ENCODE peak calls at places on chromosomes 12 and 14, in four cellular contexts. One of them, this sample, is unnamed.
A peak's percentile ranks its signal among the peaks of the same experiment; 100 is the strongest.

GRCh38 chr12:4089147-4089606 is 184.4 kb upstream of the CCND2 start:
- DNase-seq in A549: no peak
- DNase-seq in K562: no peak
- DNase-seq in SK-N-SH: no peak
- DNase-seq in this sample: no peak

GRCh38 chr12:88624911-88625310 is 44.6 kb upstream of the KITLG start:
- DNase-seq in A549: no peak
- DNase-seq in K562: no peak
- DNase-seq in SK-N-SH: no peak
- DNase-seq in this sample: peak; percentile 62

GRCh38 chr12:92470608-92471021 is 232.2 kb upstream of the PLEKHG7 start:
- DNase-seq in A549: no peak
- DNase-seq in K562: no peak
- DNase-seq in SK-N-SH: no peak
- DNase-seq in this sample: peak; percentile 13

GRCh38 chr12:127680516-127680915 is 586.5 kb upstream of the TMEM132C start:
- DNase-seq in A549: no peak
- DNase-seq in K562: no peak
- DNase-seq in SK-N-SH: no peak
- DNase-seq in this sample: no peak

GRCh38 chr12:65829716-65830115 is 5.4 kb downstream of the HMGA2 start:
- DNase-seq in A549: no peak
- DNase-seq in K562: no peak
- DNase-seq in SK-N-SH: no peak
- DNase-seq in this sample: no peak

GRCh38 chr12:123056053-123056452 is 75.6 kb downstream of the ARL6IP4 start:
- DNase-seq in A549: peak; percentile 24
- DNase-seq in K562: peak; percentile 80
- DNase-seq in SK-N-SH: no peak
- DNase-seq in this sample: peak; percentile 41

GRCh38 chr12:7042847-7043246 is 17.7 kb upstream of the C1S start:
- DNase-seq in A549: peak; percentile 69
- DNase-seq in K562: peak; percentile 64
- DNase-seq in SK-N-SH: peak; percentile 41
- DNase-seq in this sample: peak; percentile 29

GRCh38 chr14:26694521-26694920 is 96.7 kb upstream of the NOVA1 start:
- DNase-seq in A549: no peak
- DNase-seq in K562: no peak
- DNase-seq in SK-N-SH: no peak
- DNase-seq in this sample: no peak

GRCh38 chr14:103669370-103669769 is 40.4 kb downstream of the KLC1 start:
- DNase-seq in A549: no peak
- DNase-seq in K562: no peak
- DNase-seq in SK-N-SH: no peak
- DNase-seq in this sample: no peak

GRCh38 chr14:52339262-52339661 is 25.1 kb downstream of the PTGER2 start:
- DNase-seq in A549: no peak
- DNase-seq in K562: no peak
- DNase-seq in SK-N-SH: no peak
- DNase-seq in this sample: no peak

GRCh38 chr14:99481745-99482099 is 513 bp downstream of the CCNK start:
- DNase-seq in A549: peak; percentile 39
- DNase-seq in K562: peak; percentile 39
- DNase-seq in SK-N-SH: no peak
- DNase-seq in this sample: peak; percentile 39

GRCh38 chr12:46382425-46382973 is 9.9 kb upstream of the SLC38A2 start:
- DNase-seq in A549: no peak
- DNase-seq in K562: peak; percentile 32
- DNase-seq in SK-N-SH: no peak
- DNase-seq in this sample: no peak

GRCh38 chr14:76922092-76922491 is 95.9 kb downstream of the LRRC74A start:
- DNase-seq in A549: no peak
- DNase-seq in K562: no peak
- DNase-seq in SK-N-SH: no peak
- DNase-seq in this sample: no peak

GRCh38 chr12:92144631-92145480 is 790 bp downstream of the BTG1 start:
- DNase-seq in A549: peak; percentile 44
- DNase-seq in K562: peak; percentile 72
- DNase-seq in SK-N-SH: peak; percentile 60
- DNase-seq in this sample: peak; percentile 52

GRCh38 chr12:67068773-67069450 is 200.2 kb upstream of the CAND1 start:
- DNase-seq in A549: peak; percentile 67
- DNase-seq in K562: no peak
- DNase-seq in SK-N-SH: peak; percentile 76
- DNase-seq in this sample: peak; percentile 7

GRCh38 chr12:23949212-23950010 is at the start of gene SOX5:
- DNase-seq in A549: peak; percentile 4
- DNase-seq in K562: peak; percentile 72
- DNase-seq in SK-N-SH: peak; percentile 30
- DNase-seq in this sample: peak; percentile 68

GRCh38 chr12:10497602-10498001 is 8.1 kb upstream of the EIF2S3B start:
- DNase-seq in A549: no peak
- DNase-seq in K562: no peak
- DNase-seq in SK-N-SH: no peak
- DNase-seq in this sample: no peak

GRCh38 chr12:7502612-7503011 is 965 bp downstream of the CD163 start:
- DNase-seq in A549: no peak
- DNase-seq in K562: no peak
- DNase-seq in SK-N-SH: no peak
- DNase-seq in this sample: no peak

GRCh38 chr12:118034429-118035193 is 18.1 kb downstream of the RFC5 start:
- DNase-seq in A549: peak; percentile 73
- DNase-seq in K562: peak; percentile 29
- DNase-seq in SK-N-SH: peak; percentile 54
- DNase-seq in this sample: peak; percentile 60

GRCh38 chr12:112532106-112532505 is 113.4 kb downstream of the PTPN11 start:
- DNase-seq in A549: no peak
- DNase-seq in K562: no peak
- DNase-seq in SK-N-SH: no peak
- DNase-seq in this sample: no peak

GRCh38 chr14:65070710-65071033 is 31.6 kb downstream of the MAX start:
- DNase-seq in A549: no peak
- DNase-seq in K562: no peak
- DNase-seq in SK-N-SH: peak; percentile 64
- DNase-seq in this sample: peak; percentile 7

GRCh38 chr12:118884226-118884625 is 97.1 kb upstream of the SRRM4 start:
- DNase-seq in A549: no peak
- DNase-seq in K562: no peak
- DNase-seq in SK-N-SH: no peak
- DNase-seq in this sample: no peak

GRCh38 chr12:6193853-6194815 is 6.1 kb upstream of the CD9 start:
- DNase-seq in A549: peak; percentile 38
- DNase-seq in K562: peak; percentile 23
- DNase-seq in SK-N-SH: no peak
- DNase-seq in this sample: peak; percentile 58

GRCh38 chr12:12704593-12705230 is 8.7 kb upstream of the GPR19 start:
- DNase-seq in A549: peak; percentile 94
- DNase-seq in K562: peak; percentile 84
- DNase-seq in SK-N-SH: peak; percentile 78
- DNase-seq in this sample: peak; percentile 95

GRCh38 chr12:50597200-50598195 is 92.7 kb downstream of the DIP2B start:
- DNase-seq in A549: peak; percentile 68
- DNase-seq in K562: peak; percentile 73
- DNase-seq in SK-N-SH: no peak
- DNase-seq in this sample: peak; percentile 93

GRCh38 chr14:54481695-54482094 is 7.1 kb downstream of the GMFB start:
- DNase-seq in A549: no peak
- DNase-seq in K562: no peak
- DNase-seq in SK-N-SH: no peak
- DNase-seq in this sample: peak; percentile 11

GRCh38 chr12:115870527-115870926 is 407.0 kb downstream of the MED13L start:
- DNase-seq in A549: no peak
- DNase-seq in K562: no peak
- DNase-seq in SK-N-SH: no peak
- DNase-seq in this sample: no peak

GRCh38 chr12:115437061-115437567 is 753.1 kb upstream of the TBX3 start:
- DNase-seq in A549: no peak
- DNase-seq in K562: no peak
- DNase-seq in SK-N-SH: no peak
- DNase-seq in this sample: no peak

GRCh38 chr12:4849024-4849594 is 60.6 kb upstream of the KCNA1 start:
- DNase-seq in A549: peak; percentile 39
- DNase-seq in K562: peak; percentile 31
- DNase-seq in SK-N-SH: peak; percentile 54
- DNase-seq in this sample: peak; percentile 48

GRCh38 chr12:2168808-2169207 is 116.0 kb downstream of the CACNA1C start:
- DNase-seq in A549: peak; percentile 42
- DNase-seq in K562: no peak
- DNase-seq in SK-N-SH: no peak
- DNase-seq in this sample: peak; percentile 49
- TF ChIP-seq RCOR1 in A549: no peak
- TF ChIP-seq RCOR1 in K562: no peak
- TF ChIP-seq RCOR1 in SK-N-SH: no peak
- TF ChIP-seq RCOR1 in this sample: no peak

GRCh38 chr12:130933269-130933995 is 20.3 kb upstream of the ADGRD1 start:
- DNase-seq in A549: peak; percentile 26
- DNase-seq in K562: no peak
- DNase-seq in SK-N-SH: no peak
- DNase-seq in this sample: no peak
- TF ChIP-seq RCOR1 in A549: no peak
- TF ChIP-seq RCOR1 in K562: no peak
- TF ChIP-seq RCOR1 in SK-N-SH: no peak
- TF ChIP-seq RCOR1 in this sample: no peak

DNA sequence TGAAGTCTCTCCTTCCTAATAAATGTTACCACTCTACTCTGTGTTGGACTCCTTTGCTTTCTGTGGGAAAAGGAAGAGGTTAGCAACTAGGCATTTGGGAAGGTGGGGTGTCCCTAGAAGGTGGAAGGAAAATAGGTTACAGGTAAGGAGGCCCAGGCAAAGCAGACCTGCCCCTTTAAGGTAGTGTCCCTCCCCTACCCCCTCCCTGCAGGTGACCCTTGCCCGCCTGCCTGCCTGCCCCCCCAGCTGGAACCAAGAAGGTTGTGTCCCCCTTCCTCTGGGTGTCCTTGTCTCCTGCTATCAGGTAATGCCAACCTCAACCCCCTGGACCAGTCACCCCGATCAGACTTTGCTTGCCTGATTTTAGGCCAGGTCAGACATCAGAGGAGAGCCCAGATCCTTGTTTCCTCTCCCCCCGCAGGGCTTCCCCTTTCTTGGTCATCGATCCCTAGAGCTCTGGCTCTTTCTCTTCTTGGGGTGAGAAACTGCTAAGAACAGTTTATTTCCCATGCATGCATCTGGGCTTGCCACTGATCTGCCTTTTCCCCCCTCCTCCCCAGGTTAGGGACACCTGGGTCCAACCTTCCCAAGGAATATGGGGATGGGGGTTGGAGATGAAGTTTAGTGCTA is at the start of gene SLC39A5:
- DNase-seq in A549: no peak
- DNase-seq in K562: no peak
- DNase-seq in SK-N-SH: no peak
- DNase-seq in this sample: no peak
- TF ChIP-seq RCOR1 in A549: no peak
- TF ChIP-seq RCOR1 in K562: no peak
- TF ChIP-seq RCOR1 in SK-N-SH: no peak
- TF ChIP-seq RCOR1 in this sample: no peak

DNA sequence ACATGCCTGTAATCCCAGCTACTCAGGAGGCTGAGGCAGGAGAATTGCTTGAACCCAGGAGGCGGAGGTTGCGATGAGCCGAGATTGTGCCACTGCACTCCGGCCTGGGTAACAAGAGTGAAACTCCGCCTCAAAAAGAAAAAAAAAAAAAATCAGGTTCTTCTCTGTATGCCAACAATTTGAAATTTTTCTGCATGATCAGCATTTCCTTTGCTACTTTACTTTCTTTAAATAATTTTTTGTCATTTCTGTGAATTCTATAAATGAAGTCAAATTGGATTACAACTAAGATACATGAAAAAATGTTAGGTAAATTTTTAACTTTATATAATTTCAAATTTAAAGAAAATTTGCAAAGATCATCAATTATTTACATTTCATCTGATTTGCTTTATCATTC is 87.8 kb downstream of the NUMB start:
- DNase-seq in A549: no peak
- DNase-seq in K562: no peak
- DNase-seq in SK-N-SH: no peak
- DNase-seq in this sample: no peak
- TF ChIP-seq RCOR1 in A549: no peak
- TF ChIP-seq RCOR1 in K562: no peak
- TF ChIP-seq RCOR1 in SK-N-SH: no peak
- TF ChIP-seq RCOR1 in this sample: no peak

DNA sequence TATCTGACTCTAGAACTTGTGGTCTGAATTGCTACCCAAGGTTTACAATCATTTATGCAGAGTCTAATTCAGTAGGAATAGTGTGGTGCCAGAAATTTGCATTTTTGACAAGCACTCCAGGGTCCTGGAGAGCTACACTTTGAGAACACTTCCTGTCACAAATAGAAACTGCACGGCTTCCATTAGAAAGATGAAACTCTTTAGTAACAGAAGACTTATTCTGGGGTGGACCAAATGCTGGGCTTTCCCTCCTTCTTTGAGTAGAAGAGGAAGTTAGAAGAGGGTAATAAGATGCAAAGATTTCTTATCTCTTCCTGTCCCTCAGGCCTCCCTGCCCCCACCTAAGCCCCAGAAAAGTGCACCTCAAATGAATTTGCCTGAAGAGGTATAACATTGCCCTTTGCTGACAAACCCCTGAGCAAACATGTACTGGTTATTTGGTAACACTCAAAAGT is 28.4 kb downstream of the DGLUCY start:
- DNase-seq in A549: no peak
- DNase-seq in K562: no peak
- DNase-seq in SK-N-SH: no peak
- DNase-seq in this sample: no peak
- TF ChIP-seq RCOR1 in A549: no peak
- TF ChIP-seq RCOR1 in K562: peak; percentile 43
- TF ChIP-seq RCOR1 in SK-N-SH: no peak
- TF ChIP-seq RCOR1 in this sample: no peak

GRCh38 chr14:104913413-104913812 is 11.3 kb upstream of the PLD4 start:
- DNase-seq in A549: no peak
- DNase-seq in K562: no peak
- DNase-seq in SK-N-SH: no peak
- DNase-seq in this sample: no peak
- TF ChIP-seq RCOR1 in A549: no peak
- TF ChIP-seq RCOR1 in K562: no peak
- TF ChIP-seq RCOR1 in SK-N-SH: no peak
- TF ChIP-seq RCOR1 in this sample: no peak